ENCODE peak calls at places on chromosome 20, in nine cellular contexts. One of them, this sample, is unnamed.
A peak's percentile ranks its signal among the peaks of the same experiment; 100 is the strongest.

GRCh38 chr20:50867805-50868204 is 63.4 kb downstream of the ADNP start:
- DNase-seq in tibial nerve: no peak
- DNase-seq in CD8-positive, alpha-beta T cell: no peak
- DNase-seq in suprapubic skin: no peak
- DNase-seq in ovary: no peak
- DNase-seq in astrocyte of the spinal cord: no peak
- DNase-seq in psoas muscle: no peak
- DNase-seq in colonic mucosa: no peak
- DNase-seq in IMR-90: no peak
- DNase-seq in this sample: no peak

GRCh38 chr20:4225778-4226177 is 210.4 kb upstream of the RNF24 start:
- DNase-seq in colonic mucosa: no peak
- DNase-seq in astrocyte of the spinal cord: peak; percentile 97
- DNase-seq in psoas muscle: no peak
- DNase-seq in tibial nerve: no peak
- DNase-seq in suprapubic skin: no peak
- DNase-seq in CD8-positive, alpha-beta T cell: no peak
- DNase-seq in IMR-90: peak; percentile 98
- DNase-seq in ovary: no peak
- DNase-seq in this sample: no peak

GRCh38 chr20:20139403-20139802 is 87.1 kb downstream of the CFAP61 start:
- DNase-seq in psoas muscle: no peak
- DNase-seq in colonic mucosa: no peak
- DNase-seq in astrocyte of the spinal cord: no peak
- DNase-seq in ovary: no peak
- DNase-seq in IMR-90: no peak
- DNase-seq in suprapubic skin: no peak
- DNase-seq in tibial nerve: no peak
- DNase-seq in CD8-positive, alpha-beta T cell: no peak
- DNase-seq in this sample: no peak

GRCh38 chr20:34415079-34415478 is 52.0 kb downstream of the ITCH start:
- DNase-seq in colonic mucosa: no peak
- DNase-seq in astrocyte of the spinal cord: no peak
- DNase-seq in psoas muscle: no peak
- DNase-seq in suprapubic skin: no peak
- DNase-seq in tibial nerve: no peak
- DNase-seq in ovary: no peak
- DNase-seq in IMR-90: no peak
- DNase-seq in CD8-positive, alpha-beta T cell: no peak
- DNase-seq in this sample: no peak

GRCh38 chr20:44961024-44961866 is 1.0 kb upstream of the TOMM34 start:
- DNase-seq in colonic mucosa: no peak
- DNase-seq in suprapubic skin: no peak
- DNase-seq in CD8-positive, alpha-beta T cell: no peak
- DNase-seq in tibial nerve: no peak
- DNase-seq in psoas muscle: no peak
- DNase-seq in ovary: no peak
- DNase-seq in astrocyte of the spinal cord: no peak
- DNase-seq in IMR-90: peak; percentile 20
- DNase-seq in this sample: no peak

GRCh38 chr20:49846206-49846807 is 33.7 kb downstream of the SLC9A8 start:
- DNase-seq in colonic mucosa: peak; percentile 73
- DNase-seq in psoas muscle: no peak
- DNase-seq in CD8-positive, alpha-beta T cell: peak; percentile 55
- DNase-seq in IMR-90: peak; percentile 58
- DNase-seq in ovary: peak; percentile 43
- DNase-seq in astrocyte of the spinal cord: peak; percentile 60
- DNase-seq in suprapubic skin: no peak
- DNase-seq in tibial nerve: no peak
- DNase-seq in this sample: no peak

GRCh38 chr20:6632187-6632586 is 135.3 kb upstream of the BMP2 start:
- DNase-seq in IMR-90: no peak
- DNase-seq in CD8-positive, alpha-beta T cell: no peak
- DNase-seq in colonic mucosa: no peak
- DNase-seq in astrocyte of the spinal cord: peak; percentile 55
- DNase-seq in tibial nerve: no peak
- DNase-seq in suprapubic skin: no peak
- DNase-seq in psoas muscle: no peak
- DNase-seq in ovary: no peak
- DNase-seq in this sample: no peak

GRCh38 chr20:42186337-42186736 is 568.2 kb upstream of the CHD6 start:
- DNase-seq in tibial nerve: no peak
- DNase-seq in IMR-90: no peak
- DNase-seq in CD8-positive, alpha-beta T cell: no peak
- DNase-seq in astrocyte of the spinal cord: no peak
- DNase-seq in suprapubic skin: no peak
- DNase-seq in ovary: no peak
- DNase-seq in colonic mucosa: no peak
- DNase-seq in psoas muscle: no peak
- DNase-seq in this sample: no peak

GRCh38 chr20:32539817-32540675 is 45.1 kb downstream of the NOL4L start:
- DNase-seq in astrocyte of the spinal cord: no peak
- DNase-seq in colonic mucosa: peak; percentile 44
- DNase-seq in psoas muscle: no peak
- DNase-seq in IMR-90: no peak
- DNase-seq in CD8-positive, alpha-beta T cell: peak; percentile 80
- DNase-seq in ovary: no peak
- DNase-seq in tibial nerve: no peak
- DNase-seq in suprapubic skin: no peak
- DNase-seq in this sample: no peak

GRCh38 chr20:58794510-58795180 is 56.1 kb downstream of the GNAS-AS1 start:
- DNase-seq in colonic mucosa: no peak
- DNase-seq in suprapubic skin: no peak
- DNase-seq in CD8-positive, alpha-beta T cell: no peak
- DNase-seq in ovary: no peak
- DNase-seq in astrocyte of the spinal cord: no peak
- DNase-seq in tibial nerve: no peak
- DNase-seq in IMR-90: no peak
- DNase-seq in psoas muscle: no peak
- DNase-seq in this sample: no peak

GRCh38 chr20:57094991-57095390 is 171.4 kb downstream of the BMP7 start:
- DNase-seq in CD8-positive, alpha-beta T cell: no peak
- DNase-seq in colonic mucosa: no peak
- DNase-seq in psoas muscle: no peak
- DNase-seq in ovary: no peak
- DNase-seq in astrocyte of the spinal cord: no peak
- DNase-seq in tibial nerve: no peak
- DNase-seq in suprapubic skin: no peak
- DNase-seq in IMR-90: no peak
- DNase-seq in this sample: no peak

GRCh38 chr20:1801551-1801950 is 93.7 kb upstream of the SIRPA start:
- DNase-seq in ovary: no peak
- DNase-seq in IMR-90: no peak
- DNase-seq in suprapubic skin: no peak
- DNase-seq in psoas muscle: no peak
- DNase-seq in colonic mucosa: no peak
- DNase-seq in astrocyte of the spinal cord: no peak
- DNase-seq in tibial nerve: no peak
- DNase-seq in CD8-positive, alpha-beta T cell: no peak
- DNase-seq in this sample: peak; percentile 27

GRCh38 chr20:1800180-1800579 is 95.0 kb upstream of the SIRPA start:
- DNase-seq in tibial nerve: no peak
- DNase-seq in CD8-positive, alpha-beta T cell: no peak
- DNase-seq in IMR-90: no peak
- DNase-seq in astrocyte of the spinal cord: no peak
- DNase-seq in colonic mucosa: no peak
- DNase-seq in suprapubic skin: no peak
- DNase-seq in psoas muscle: no peak
- DNase-seq in ovary: no peak
- DNase-seq in this sample: no peak

GRCh38 chr20:1802385-1803215 is 92.6 kb upstream of the SIRPA start:
- DNase-seq in psoas muscle: peak; percentile 82
- DNase-seq in tibial nerve: no peak
- DNase-seq in CD8-positive, alpha-beta T cell: peak; percentile 25
- DNase-seq in suprapubic skin: no peak
- DNase-seq in IMR-90: peak; percentile 76
- DNase-seq in colonic mucosa: peak; percentile 70
- DNase-seq in ovary: no peak
- DNase-seq in astrocyte of the spinal cord: peak; percentile 70
- DNase-seq in this sample: peak; percentile 72

GRCh38 chr20:1798982-1799381 is 96.2 kb upstream of the SIRPA start:
- DNase-seq in colonic mucosa: no peak
- DNase-seq in ovary: no peak
- DNase-seq in suprapubic skin: no peak
- DNase-seq in astrocyte of the spinal cord: no peak
- DNase-seq in IMR-90: no peak
- DNase-seq in psoas muscle: no peak
- DNase-seq in CD8-positive, alpha-beta T cell: no peak
- DNase-seq in tibial nerve: no peak
- DNase-seq in this sample: no peak

DNA sequence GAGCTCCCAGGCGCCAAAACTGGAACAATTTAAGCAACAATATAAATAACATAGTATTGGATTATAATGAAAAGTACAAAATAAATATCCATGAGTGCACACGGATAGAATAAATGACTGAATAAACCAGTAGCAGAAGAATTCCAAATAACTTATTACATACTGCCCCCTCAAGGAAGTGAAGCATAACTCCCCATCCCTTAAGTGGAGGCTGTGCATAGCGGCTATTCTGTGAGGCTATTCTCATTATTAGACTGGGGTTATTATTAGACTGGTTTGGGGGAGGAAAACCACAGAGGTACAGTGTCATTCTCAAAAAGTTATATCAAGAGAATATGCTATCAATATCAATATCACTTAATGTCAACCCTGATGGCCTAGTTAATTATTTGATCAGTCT is 94.4 kb upstream of the SIRPA start:
- DNase-seq in colonic mucosa: no peak
- DNase-seq in suprapubic skin: no peak
- DNase-seq in CD8-positive, alpha-beta T cell: no peak
- DNase-seq in IMR-90: peak; percentile 56
- DNase-seq in tibial nerve: no peak
- DNase-seq in ovary: no peak
- DNase-seq in astrocyte of the spinal cord: peak; percentile 37
- DNase-seq in psoas muscle: no peak
- DNase-seq in this sample: no peak
- TF ChIP-seq CTCF in colonic mucosa: no peak
- TF ChIP-seq CTCF in suprapubic skin: no peak
- TF ChIP-seq CTCF in CD8-positive, alpha-beta T cell: no peak
- TF ChIP-seq CTCF in IMR-90: peak; percentile 62
- TF ChIP-seq CTCF in tibial nerve: peak; percentile 11
- TF ChIP-seq CTCF in ovary: no peak
- TF ChIP-seq CTCF in astrocyte of the spinal cord: peak; percentile 59
- TF ChIP-seq CTCF in psoas muscle: peak; percentile 4
- TF ChIP-seq CTCF in this sample: peak; percentile 61

GRCh38 chr20:63481503-63481902 is 9.0 kb upstream of the KCNQ2 start:
- DNase-seq in ovary: no peak
- DNase-seq in psoas muscle: no peak
- DNase-seq in CD8-positive, alpha-beta T cell: no peak
- DNase-seq in tibial nerve: no peak
- DNase-seq in colonic mucosa: no peak
- DNase-seq in suprapubic skin: no peak
- DNase-seq in astrocyte of the spinal cord: no peak
- DNase-seq in IMR-90: no peak
- DNase-seq in this sample: no peak

GRCh38 chr20:63477061-63477616 is 4.7 kb upstream of the KCNQ2 start:
- DNase-seq in astrocyte of the spinal cord: no peak
- DNase-seq in CD8-positive, alpha-beta T cell: no peak
- DNase-seq in psoas muscle: no peak
- DNase-seq in IMR-90: no peak
- DNase-seq in tibial nerve: no peak
- DNase-seq in suprapubic skin: no peak
- DNase-seq in ovary: no peak
- DNase-seq in colonic mucosa: no peak
- DNase-seq in this sample: no peak

GRCh38 chr20:63477944-63478343 is 5.5 kb upstream of the KCNQ2 start:
- DNase-seq in IMR-90: no peak
- DNase-seq in suprapubic skin: no peak
- DNase-seq in ovary: no peak
- DNase-seq in psoas muscle: no peak
- DNase-seq in CD8-positive, alpha-beta T cell: no peak
- DNase-seq in tibial nerve: no peak
- DNase-seq in astrocyte of the spinal cord: no peak
- DNase-seq in colonic mucosa: no peak
- DNase-seq in this sample: no peak

GRCh38 chr20:63475209-63475608 is 2.8 kb upstream of the KCNQ2 start:
- DNase-seq in IMR-90: peak; percentile 18
- DNase-seq in colonic mucosa: no peak
- DNase-seq in astrocyte of the spinal cord: peak; percentile 9
- DNase-seq in suprapubic skin: no peak
- DNase-seq in CD8-positive, alpha-beta T cell: no peak
- DNase-seq in ovary: no peak
- DNase-seq in tibial nerve: no peak
- DNase-seq in psoas muscle: no peak
- DNase-seq in this sample: no peak

GRCh38 chr20:63478346-63479302 is 6.2 kb upstream of the KCNQ2 start:
- DNase-seq in suprapubic skin: no peak
- DNase-seq in tibial nerve: no peak
- DNase-seq in IMR-90: no peak
- DNase-seq in ovary: no peak
- DNase-seq in colonic mucosa: no peak
- DNase-seq in psoas muscle: no peak
- DNase-seq in CD8-positive, alpha-beta T cell: no peak
- DNase-seq in astrocyte of the spinal cord: no peak
- DNase-seq in this sample: no peak
- TF ChIP-seq CTCF in suprapubic skin: no peak
- TF ChIP-seq CTCF in tibial nerve: no peak
- TF ChIP-seq CTCF in IMR-90: no peak
- TF ChIP-seq CTCF in ovary: no peak
- TF ChIP-seq CTCF in colonic mucosa: no peak
- TF ChIP-seq CTCF in psoas muscle: no peak
- TF ChIP-seq CTCF in CD8-positive, alpha-beta T cell: no peak
- TF ChIP-seq CTCF in astrocyte of the spinal cord: no peak
- TF ChIP-seq CTCF in this sample: no peak

DNA sequence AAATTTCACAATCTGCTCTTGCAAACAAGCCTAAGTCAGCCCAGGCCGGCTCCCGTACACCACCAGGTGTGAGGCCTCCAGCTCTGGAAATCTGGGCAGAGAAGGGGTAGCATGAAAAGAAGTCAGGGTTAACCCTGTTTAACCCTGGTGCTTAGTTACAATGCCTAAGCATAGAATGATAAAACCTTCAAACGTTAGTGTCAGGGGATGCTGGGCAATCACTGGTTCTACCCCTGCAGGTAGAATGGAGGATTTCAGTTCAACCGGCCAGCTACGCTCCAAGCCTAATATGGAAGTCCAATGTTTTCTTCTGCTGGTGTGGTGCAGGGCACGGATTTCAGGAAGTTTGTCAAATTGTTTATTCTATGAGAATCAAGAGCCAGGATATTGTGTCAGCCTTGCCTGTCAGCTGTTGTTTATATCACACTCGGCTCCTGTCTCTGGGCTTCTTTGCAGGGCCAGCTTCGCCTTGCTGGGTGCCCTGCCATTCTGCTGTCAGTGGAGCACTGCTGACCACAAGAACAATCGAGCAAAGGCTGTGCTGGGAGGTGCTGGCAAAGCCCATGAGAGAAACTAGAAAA is 20.2 kb upstream of the CD93 start:
- DNase-seq in IMR-90: peak; percentile 53
- DNase-seq in tibial nerve: no peak
- DNase-seq in suprapubic skin: no peak
- DNase-seq in CD8-positive, alpha-beta T cell: no peak
- DNase-seq in astrocyte of the spinal cord: no peak
- DNase-seq in psoas muscle: peak; percentile 49
- DNase-seq in ovary: no peak
- DNase-seq in colonic mucosa: no peak
- DNase-seq in this sample: no peak
- TF ChIP-seq CTCF in IMR-90: no peak
- TF ChIP-seq CTCF in tibial nerve: peak; percentile 20
- TF ChIP-seq CTCF in suprapubic skin: no peak
- TF ChIP-seq CTCF in CD8-positive, alpha-beta T cell: no peak
- TF ChIP-seq CTCF in astrocyte of the spinal cord: no peak
- TF ChIP-seq CTCF in psoas muscle: no peak
- TF ChIP-seq CTCF in ovary: no peak
- TF ChIP-seq CTCF in colonic mucosa: no peak
- TF ChIP-seq CTCF in this sample: peak; percentile 36

GRCh38 chr20:59845472-59845871 is 88.0 kb downstream of the SYCP2 start:
- DNase-seq in tibial nerve: no peak
- DNase-seq in suprapubic skin: no peak
- DNase-seq in IMR-90: no peak
- DNase-seq in ovary: no peak
- DNase-seq in CD8-positive, alpha-beta T cell: no peak
- DNase-seq in psoas muscle: no peak
- DNase-seq in colonic mucosa: no peak
- DNase-seq in astrocyte of the spinal cord: no peak
- DNase-seq in this sample: no peak
- TF ChIP-seq CTCF in tibial nerve: no peak
- TF ChIP-seq CTCF in suprapubic skin: no peak
- TF ChIP-seq CTCF in IMR-90: no peak
- TF ChIP-seq CTCF in ovary: no peak
- TF ChIP-seq CTCF in CD8-positive, alpha-beta T cell: no peak
- TF ChIP-seq CTCF in psoas muscle: no peak
- TF ChIP-seq CTCF in colonic mucosa: no peak
- TF ChIP-seq CTCF in astrocyte of the spinal cord: no peak
- TF ChIP-seq CTCF in this sample: no peak

This sample was measured in type B pancreatic cell.